ENCODE peak calls at places on chromosome 16, in six cellular contexts. P is NCI-H2107, I is mesendoderm, O is NCI-H1436, A is choroid plexus epithelial cell, B is RCC 7860. Q is an unnamed sample.

GRCh38 chr16:85444879-85445778 is 168.0 kb upstream of the GSE1 start:
- DNase-seq in P (peak), I (no peak), O (peak), A (no peak), B (no peak), Q (no peak)

GRCh38 chr16:68086336-68086821 is 1.2 kb downstream of the NFATC3 start:
- DNase-seq in P (peak), I (peak), O (no peak), A (peak), B (peak), Q (no peak)

GRCh38 chr16:2035431-2036199 is 8.9 kb downstream of the NHERF2 start:
- DNase-seq in P (peak), I (no peak), O (peak), A (peak), B (peak), Q (no peak)

GRCh38 chr16:23182675-23183485 is at the start of gene SCNN1G:
- DNase-seq in P (peak), I (peak), O (no peak), A (no peak), B (no peak), Q (no peak)

GRCh38 chr16:53433509-53433908 is 762 bp upstream of the RBL2 start:
- DNase-seq in P (no peak), I (peak), O (no peak), A (no peak), B (no peak), Q (no peak)

GRCh38 chr16:8173111-8173644 is 417.1 kb downstream of the TMEM114 start:
- DNase-seq in P (peak), I (peak), O (peak), A (peak), B (peak), Q (peak)

GRCh38 chr16:48834576-48834975 is 224.6 kb upstream of the N4BP1 start:
- DNase-seq in P (no peak), I (peak), O (no peak), A (no peak), B (no peak), Q (no peak)

GRCh38 chr16:56933266-56933619 is 1.3 kb downstream of the HERPUD1 start:
- DNase-seq in P (no peak), I (no peak), O (no peak), A (no peak), B (no peak), Q (no peak)

GRCh38 chr16:2752850-2753522 is 548 bp downstream of the SRRM2 start:
- DNase-seq in P (peak), I (peak), O (peak), A (peak), B (peak), Q (peak)

GRCh38 chr16:67456383-67457140 is 24.4 kb downstream of the ATP6V0D1 start:
- DNase-seq in P (no peak), I (peak), O (no peak), A (peak), B (no peak), Q (no peak)

GRCh38 chr16:75555213-75555706 is 792 bp downstream of the TMEM231 start:
- DNase-seq in P (peak), I (peak), O (peak), A (peak), B (peak), Q (peak)

GRCh38 chr16:88383401-88384221 is 852 bp downstream of the ZNF469 start:
- DNase-seq in P (no peak), I (no peak), O (no peak), A (peak), B (no peak), Q (peak)

GRCh38 chr16:83200005-83200779 is 573.4 kb downstream of the CDH13 start:
- DNase-seq in P (no peak), I (peak), O (no peak), A (peak), B (no peak), Q (no peak)

GRCh38 chr16:79358188-79358587 is 242.3 kb downstream of the MAF start:
- DNase-seq in P (no peak), I (no peak), O (no peak), A (no peak), B (no peak), Q (no peak)

GRCh38 chr16:21277927-21278706 is at the start of gene CRYM:
- DNase-seq in P (peak), I (peak), O (peak), A (peak), B (no peak), Q (no peak)

GRCh38 chr16:53071748-53072301 is 17.0 kb downstream of the CHD9 start:
- DNase-seq in P (no peak), I (no peak), O (no peak), A (peak), B (no peak), Q (no peak)

GRCh38 chr16:54647731-54648221 is 282.9 kb upstream of the IRX5 start:
- DNase-seq in P (no peak), I (no peak), O (no peak), A (no peak), B (no peak), Q (no peak)

GRCh38 chr16:11698271-11698689 is 30.0 kb downstream of the SNN start:
- DNase-seq in P (no peak), I (no peak), O (no peak), A (peak), B (peak), Q (no peak)

GRCh38 chr16:50154369-50154947 is 1.4 kb downstream of the TENT4B start:
- DNase-seq in P (no peak), I (peak), O (no peak), A (peak), B (no peak), Q (no peak)

GRCh38 chr16:71859751-71860521 is 14.2 kb downstream of the ATXN1L start:
- DNase-seq in P (no peak), I (no peak), O (no peak), A (no peak), B (no peak), Q (no peak)

GRCh38 chr16:48064971-48065370 is 90.8 kb downstream of the ABCC12 start:
- DNase-seq in P (no peak), I (no peak), O (no peak), A (no peak), B (no peak), Q (peak)

GRCh38 chr16:15953929-15954813 is 4.8 kb downstream of the ABCC1 start:
- DNase-seq in P (no peak), I (no peak), O (no peak), A (no peak), B (no peak), Q (no peak)

GRCh38 chr16:53502331-53503269 is at the start of gene AKTIP:
- DNase-seq in P (peak), I (peak), O (peak), A (peak), B (no peak), Q (peak)

GRCh38 chr16:79658301-79659001 is 57.9 kb upstream of the MAF start:
- DNase-seq in P (no peak), I (no peak), O (peak), A (peak), B (peak), Q (peak)

Q was measured in NCI-H226.